ENCODE peak calls at places on chromosomes 4 and X, in five cellular contexts. U is AG20443, R is AG09319, B is lung microvascular endothelial cell, T is hepatocyte. F is an unnamed sample.

GRCh38 chr4:83931659-83932058 is 395.8 kb downstream of the GPAT3 start:
- DNase-seq in U (no peak), R (no peak), B (no peak), T (no peak), F (no peak)

GRCh38 chr4:140626982-140627381 is 58.2 kb upstream of the UCP1 start:
- DNase-seq in U (no peak), R (no peak), B (peak; percentile 6), T (no peak), F (no peak)

GRCh38 chr4:139191373-139191772 is 14.4 kb upstream of the ELF2 start:
- DNase-seq in U (no peak), R (no peak), B (no peak), T (no peak), F (no peak)

GRCh38 chrX:29926056-29926455 is 289.3 kb upstream of the MAGEB2 start:
- DNase-seq in U (no peak), R (no peak), B (no peak), T (no peak), F (no peak)

GRCh38 chrX:103531002-103531401 is 11.7 kb upstream of the RAB40A start:
- DNase-seq in U (peak; percentile 48), R (peak; percentile 22), B (peak; percentile 2), T (no peak), F (peak; percentile 92)

GRCh38 chrX:38347136-38347535 is 5.3 kb upstream of the OTC start:
- DNase-seq in U (peak; percentile 59), R (no peak), B (peak; percentile 89), T (peak; percentile 9), F (peak; percentile 52)

GRCh38 chr4:173518419-173519102 is 11.5 kb downstream of the HAND2 start:
- DNase-seq in U (no peak), R (no peak), B (no peak), T (peak; percentile 36), F (no peak)

GRCh38 chr4:184978211-184978610 is 40.1 kb upstream of the HELT start:
- DNase-seq in U (no peak), R (no peak), B (no peak), T (no peak), F (no peak)

GRCh38 chr4:133524369-133524768 is 375.3 kb downstream of the PCDH10 start:
- DNase-seq in U (no peak), R (no peak), B (no peak), T (no peak), F (no peak)

GRCh38 chr4:89829470-89830138 is 7.4 kb downstream of the SNCA start:
- DNase-seq in U (no peak), R (peak; percentile 18), B (peak; percentile 77), T (no peak), F (no peak)

GRCh38 chr4:102612824-102613366 is 111.7 kb downstream of the NFKB1 start:
- DNase-seq in U (no peak), R (no peak), B (peak; percentile 66), T (no peak), F (no peak)

GRCh38 chr4:136810626-136811025 is 721.7 kb downstream of the PCDH18 start:
- DNase-seq in U (no peak), R (no peak), B (no peak), T (no peak), F (peak; percentile 11)

GRCh38 chr4:96183630-96184029 is 343.7 kb downstream of the PDHA2 start:
- DNase-seq in U (no peak), R (no peak), B (no peak), T (no peak), F (no peak)

GRCh38 chrX:136907626-136908025 is 27.1 kb upstream of the RBMX start:
- DNase-seq in U (no peak), R (no peak), B (no peak), T (no peak), F (no peak)

GRCh38 chrX:154351183-154352011 is 23.0 kb downstream of the FLNA start:
- DNase-seq in U (no peak), R (no peak), B (no peak), T (no peak), F (no peak)

GRCh38 chr4:5451243-5451642 is 257.1 kb downstream of the EVC2 start:
- DNase-seq in U (no peak), R (no peak), B (no peak), T (no peak), F (no peak)

F was measured in IMR-90.